ENCODE peak calls at places on chromosomes 6 and 20, in eight cellular contexts. R is Calu3; F is dorsolateral prefrontal cortex; J is NCI-H1092 treated with DMSO at 0.1 percent for 48 hours; W is ovary; M is left ventricle myocardium inferior; X is activated CD4-positive, alpha-beta T cell treated with anti-CD3 and anti-CD28 coated beads, Interleukin-2, amount 50 U/mL, for 24 hours; N is SW 1271. Q is an unnamed sample.

GRCh38 chr20:38937978-38938473 is 11.8 kb downstream of the FAM83D start:
- DNase-seq in X (no peak), R (no peak), W (no peak), F (no peak), J (no peak), M (no peak), N (no peak), Q (no peak)

GRCh38 chr6:27553123-27553904 is 80.4 kb upstream of the ZNF184 start:
- DNase-seq in J (no peak), R (peak), X (peak), W (no peak), F (no peak), M (no peak), N (no peak), Q (no peak)

GRCh38 chr6:113732384-113732966 is 124.7 kb upstream of the MARCKS start:
- DNase-seq in F (no peak), N (no peak), X (no peak), M (peak), J (peak), W (peak), R (no peak), Q (no peak)

GRCh38 chr6:125671323-125671722 is 78.1 kb upstream of the HEY2 start:
- DNase-seq in N (no peak), J (no peak), W (no peak), X (no peak), R (no peak), F (no peak), M (no peak), Q (no peak)

GRCh38 chr20:17882065-17882833 is 86.3 kb downstream of the SNX5 start:
- DNase-seq in F (no peak), W (peak), R (no peak), M (no peak), X (no peak), N (no peak), J (no peak), Q (no peak)

GRCh38 chr6:136127856-136128255 is 122.3 kb downstream of the MTFR2 start:
- DNase-seq in J (no peak), R (no peak), W (no peak), M (no peak), N (no peak), F (no peak), X (no peak), Q (no peak)

GRCh38 chr6:37187321-37188022 is 17.5 kb downstream of the PIM1 start:
- DNase-seq in F (no peak), N (no peak), R (no peak), X (no peak), M (no peak), W (no peak), J (no peak), Q (no peak)

GRCh38 chr6:163956571-163957407 is 542.3 kb downstream of the QKI start:
- DNase-seq in F (peak), R (peak), X (peak), W (peak), J (peak), N (peak), M (peak), Q (peak)

GRCh38 chr6:149990672-149991402 is 27.1 kb downstream of the ULBP1 start:
- DNase-seq in W (no peak), R (peak), F (no peak), N (no peak), X (no peak), M (no peak), J (no peak), Q (no peak)

Q was measured in HCT116.